ENCODE peak calls at places on chromosomes 4 and X, in four cellular contexts. L is K562, Y is HepG2, X is GM12878. A is an unnamed sample.

GRCh38 chr4:6768539-6768905 is 14.0 kb upstream of the KIAA0232 start:
- DNase-seq in L (no peak), Y (no peak), X (no peak), A (no peak)

GRCh38 chr4:76897522-76898384 is at the start of gene SOWAHB:
- DNase-seq in L (no peak), Y (peak; percentile 40), X (no peak), A (peak; percentile 74)

GRCh38 chrX:134626434-134626833 is 31.8 kb downstream of the PLAC1 start:
- DNase-seq in L (no peak), Y (no peak), X (no peak), A (no peak)

GRCh38 chr4:22485751-22486150 is 30.1 kb downstream of the ADGRA3 start:
- DNase-seq in L (no peak), Y (no peak), X (no peak), A (no peak)

GRCh38 chr4:24857996-24858395 is 54.8 kb downstream of the CCDC149 start:
- DNase-seq in X (no peak), Y (no peak), L (no peak), A (no peak)

GRCh38 chr4:24169956-24170355 is 280.1 kb upstream of the PPARGC1A start:
- DNase-seq in L (no peak), X (no peak), Y (no peak), A (no peak)

GRCh38 chr4:8724436-8725070 is 132.0 kb downstream of the CPZ start:
- DNase-seq in L (no peak), X (no peak), Y (no peak), A (no peak)

GRCh38 chr4:175062183-175062592 is 144.0 kb downstream of the ADAM29 start:
- DNase-seq in X (no peak), Y (no peak), L (no peak), A (no peak)

GRCh38 chr4:182113774-182114173 is 129.4 kb upstream of the TENM3 start:
- DNase-seq in Y (no peak), L (no peak), X (no peak), A (no peak)

GRCh38 chrX:100636321-100636991 is at the start of gene TSPAN6:
- DNase-seq in Y (peak; percentile 86), X (no peak), L (no peak), A (peak; percentile 78)

GRCh38 chrX:1077140-1077539 is 135.3 kb downstream of the CRLF2 start:
- DNase-seq in X (no peak), Y (no peak), L (no peak), A (no peak)

GRCh38 chr4:38046735-38047487 is 86.7 kb downstream of the PTTG2 start:
- DNase-seq in L (no peak), Y (no peak), X (no peak), A (peak; percentile 53)

GRCh38 chr4:1826531-1827350 is 29.2 kb downstream of the LETM1 start:
- DNase-seq in X (no peak), Y (no peak), L (no peak), A (no peak)

GRCh38 chrX:104659037-104659744 is 93.2 kb downstream of the IL1RAPL2 start:
- DNase-seq in L (no peak), X (no peak), Y (no peak), A (no peak)

GRCh38 chr4:123481034-123481433 is 84.4 kb downstream of the SPRY1 start:
- DNase-seq in Y (no peak), X (no peak), L (no peak), A (no peak)

DNA sequence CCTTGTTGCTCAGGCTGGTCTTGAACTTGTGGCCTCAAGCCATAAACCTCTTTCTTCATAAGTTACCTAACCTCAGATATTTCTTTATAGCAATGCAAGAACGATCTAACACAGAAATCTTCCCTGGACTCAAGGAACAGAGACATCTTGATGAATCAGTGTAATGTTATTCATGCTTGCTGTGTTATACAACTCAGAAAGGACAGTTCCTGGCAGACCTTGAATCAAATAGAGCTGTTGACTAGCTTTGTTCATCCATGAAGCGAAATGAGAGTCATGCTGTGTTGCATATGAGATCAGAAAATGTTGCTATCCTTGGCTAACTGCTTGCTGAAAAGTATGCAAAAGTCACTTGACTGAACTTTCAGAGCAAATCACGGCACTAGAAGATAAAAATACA is 72.6 kb upstream of the ARHGAP24 start:
- DNase-seq in X (no peak), L (no peak), Y (no peak), A (no peak)
- TF ChIP-seq ETV6 in X (no peak), L (no peak), Y (no peak), A (no peak)

GRCh38 chr4:126558596-126558995 is 1074.2 kb upstream of the INTU start:
- DNase-seq in L (no peak), X (no peak), Y (no peak), A (no peak)
- TF ChIP-seq ETV6 in L (no peak), X (no peak), Y (no peak), A (no peak)

GRCh38 chrX:9878141-9878875 is 88.8 kb upstream of the CLDN34 start:
- DNase-seq in X (no peak), Y (no peak), L (no peak), A (no peak)

GRCh38 chrX:9880237-9880636 is 86.9 kb upstream of the CLDN34 start:
- DNase-seq in Y (no peak), X (no peak), L (no peak), A (no peak)

GRCh38 chrX:9882669-9883446 is 84.3 kb upstream of the CLDN34 start:
- DNase-seq in X (no peak), Y (no peak), L (peak; percentile 21), A (no peak)

GRCh38 chrX:9884031-9884779 is 83.0 kb upstream of the CLDN34 start:
- DNase-seq in L (no peak), Y (no peak), X (no peak), A (no peak)

GRCh38 chrX:9880912-9881311 is 86.2 kb upstream of the CLDN34 start:
- DNase-seq in L (no peak), X (no peak), Y (no peak), A (no peak)
- TF ChIP-seq ETV6 in L (no peak), X (no peak), Y (no peak), A (no peak)

GRCh38 chrX:38028300-38028699 is 21.9 kb downstream of the SYTL5 start:
- DNase-seq in Y (no peak), L (no peak), X (no peak), A (no peak)
- TF ChIP-seq ETV6 in Y (no peak), L (no peak), X (no peak), A (no peak)

GRCh38 chr4:107046261-107046660 is 10.1 kb upstream of the DKK2 start:
- DNase-seq in L (no peak), X (no peak), Y (no peak), A (no peak)

DNA sequence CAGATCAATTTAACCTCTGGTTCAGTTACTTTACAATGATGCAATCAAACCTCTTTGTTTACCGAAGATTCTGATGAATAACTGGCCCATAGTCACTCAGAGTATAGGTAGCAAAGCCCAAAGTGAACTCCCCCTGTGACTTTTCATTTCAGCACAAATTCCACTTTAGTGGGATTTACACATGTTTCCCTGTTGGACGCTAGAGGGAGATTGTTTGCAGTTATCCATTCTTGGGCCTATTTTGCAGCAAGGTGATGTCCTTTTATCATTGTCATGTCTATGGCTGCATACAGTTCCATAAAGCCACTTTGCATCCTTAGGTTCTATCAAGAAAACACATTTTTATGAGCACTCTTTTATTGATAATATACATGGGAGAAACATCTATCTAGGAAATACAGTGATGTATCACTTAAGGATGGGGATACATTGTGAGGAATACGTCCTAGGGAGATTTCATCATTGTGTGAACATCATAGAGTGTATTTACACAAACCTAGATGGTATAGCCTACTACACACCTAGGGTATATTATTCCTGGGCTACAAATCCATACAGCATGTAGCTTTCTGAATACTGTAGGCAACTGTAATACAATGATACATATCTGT is 14.5 kb upstream of the DKK2 start:
- DNase-seq in Y (peak; percentile 13), X (no peak), L (no peak), A (no peak)
- TF ChIP-seq ETV6 in Y (no peak), X (no peak), L (no peak), A (no peak)

GRCh38 chr4:173448557-173448918 is 49.6 kb upstream of the SCRG1 start:
- DNase-seq in Y (no peak), L (no peak), X (no peak), A (no peak)
- TF ChIP-seq ETV6 in Y (no peak), L (no peak), X (no peak), A (no peak)

GRCh38 chrX:39625810-39626209 is 471.9 kb downstream of the BCOR start:
- DNase-seq in X (no peak), Y (no peak), L (no peak), A (no peak)

GRCh38 chrX:39630344-39630743 is 467.4 kb downstream of the BCOR start:
- DNase-seq in L (no peak), X (no peak), Y (no peak), A (no peak)

GRCh38 chrX:39629001-39629400 is 468.8 kb downstream of the BCOR start:
- DNase-seq in Y (no peak), X (no peak), L (no peak), A (no peak)

GRCh38 chrX:39626749-39627148 is 471.0 kb downstream of the BCOR start:
- DNase-seq in X (no peak), Y (no peak), L (no peak), A (no peak)

GRCh38 chrX:39627257-39627656 is 470.5 kb downstream of the BCOR start:
- DNase-seq in X (no peak), Y (no peak), L (peak; percentile 35), A (no peak)
- TF ChIP-seq ETV6 in X (no peak), Y (no peak), L (no peak), A (no peak)

GRCh38 chr4:183920512-183920911 is 15.4 kb downstream of the STOX2 start:
- DNase-seq in L (no peak), Y (no peak), X (no peak), A (no peak)
- TF ChIP-seq ETV6 in L (no peak), Y (no peak), X (no peak), A (no peak)

DNA sequence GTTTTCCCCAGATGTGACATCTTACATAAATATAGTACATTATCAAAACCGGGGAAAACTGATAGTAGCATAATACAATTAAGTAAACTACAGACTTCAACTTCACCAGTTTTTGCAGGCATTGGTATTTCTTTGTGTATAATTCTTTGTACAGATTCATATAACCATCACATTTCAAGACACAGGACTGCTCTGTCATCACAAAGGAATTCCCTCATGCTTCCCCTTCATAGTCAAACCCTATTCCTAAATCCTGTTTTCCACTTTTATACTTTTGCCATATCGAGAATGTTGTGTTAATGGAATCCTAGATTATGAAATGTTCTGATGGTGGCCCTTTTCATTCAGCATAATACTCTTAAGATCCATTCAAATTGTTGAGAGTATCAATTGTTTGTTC is 36.0 kb downstream of the STIM2 start:
- DNase-seq in Y (no peak), L (no peak), X (no peak), A (no peak)
- TF ChIP-seq ETV6 in Y (no peak), L (no peak), X (no peak), A (no peak)